ENCODE peak calls at places on chromosomes 1 and 21, in four cellular contexts. M, D, S and B are unnamed samples.
A peak's percentile ranks its signal among the peaks of the same experiment; 100 is the strongest.

GRCh38 chr1:31617917-31618746 is 643 bp downstream of the HCRTR1 start:
- DNase-seq in M (peak; percentile 12), S (peak; percentile 88), D (peak; percentile 80), B (peak; percentile 67)

GRCh38 chr1:156839426-156840109 is 19.3 kb downstream of the INSRR start:
- DNase-seq in S (no peak), D (no peak), M (no peak), B (peak; percentile 69)

GRCh38 chr1:199685369-199685768 is 342.1 kb upstream of the NR5A2 start:
- DNase-seq in M (peak; percentile 75), S (no peak), D (no peak), B (peak; percentile 14)

GRCh38 chr1:22303816-22304215 is 147.8 kb upstream of the ZBTB40 start:
- DNase-seq in S (no peak), M (no peak), D (no peak), B (no peak)

GRCh38 chr1:156524481-156524869 is 23.9 kb upstream of the MEF2D start:
- DNase-seq in S (no peak), D (no peak), M (no peak), B (no peak)

GRCh38 chr1:239742416-239743109 is 349.1 kb upstream of the FMN2 start:
- DNase-seq in S (no peak), M (no peak), D (no peak), B (no peak)

GRCh38 chr21:38631676-38632075 is 133.4 kb upstream of the ERG start:
- DNase-seq in S (no peak), D (no peak), M (no peak), B (no peak)

GRCh38 chr1:41072051-41072450 is 50.5 kb upstream of the SLFNL1 start:
- DNase-seq in D (no peak), M (peak; percentile 61), S (no peak), B (no peak)

GRCh38 chr21:34933609-34934345 is 115.3 kb downstream of the RUNX1 start:
- DNase-seq in M (no peak), S (no peak), D (no peak), B (no peak)

GRCh38 chr1:94006604-94007003 is 97.4 kb upstream of the GCLM start:
- DNase-seq in M (no peak), S (no peak), D (no peak), B (no peak)

GRCh38 chr1:87942165-87942564 is 613.5 kb downstream of the LMO4 start:
- DNase-seq in S (no peak), M (peak; percentile 35), D (no peak), B (peak; percentile 2)

GRCh38 chr21:15071012-15071411 is 6.2 kb upstream of the NRIP1 start:
- DNase-seq in M (no peak), D (peak; percentile 48), S (no peak), B (peak; percentile 67)

GRCh38 chr1:155184835-155185782 is 11.5 kb downstream of the TRIM46 start:
- DNase-seq in S (no peak), M (no peak), D (no peak), B (no peak)

GRCh38 chr1:238223067-238223640 is 332.4 kb upstream of the ZP4 start:
- DNase-seq in M (no peak), D (no peak), S (no peak), B (no peak)

GRCh38 chr1:22320703-22321344 is 130.8 kb upstream of the ZBTB40 start:
- DNase-seq in M (no peak), D (peak; percentile 22), S (peak; percentile 44), B (no peak)

GRCh38 chr1:38063616-38064015 is 17.0 kb upstream of the POU3F1 start:
- DNase-seq in S (no peak), M (no peak), D (peak; percentile 59), B (peak; percentile 59)

GRCh38 chr1:51621841-51622454 is 5.1 kb downstream of the OSBPL9 start:
- DNase-seq in S (no peak), D (no peak), M (no peak), B (peak; percentile 19)

GRCh38 chr1:207603777-207604176 is 41.2 kb upstream of the CR1L start:
- DNase-seq in S (no peak), D (no peak), M (peak; percentile 57), B (no peak)

GRCh38 chr21:46472246-46472645 is 13.6 kb downstream of the DIP2A start:
- DNase-seq in S (no peak), M (peak; percentile 32), D (no peak), B (no peak)

GRCh38 chr1:155241069-155241679 is 14.1 kb downstream of the ENTREP3 start:
- DNase-seq in S (peak; percentile 60), D (peak; percentile 78), M (peak; percentile 83), B (peak; percentile 91)

GRCh38 chr1:188988589-188988988 is 1489.1 kb downstream of the BRINP3 start:
- DNase-seq in M (peak; percentile 27), D (no peak), S (no peak), B (peak; percentile 3)

GRCh38 chr1:115765091-115765490 is 3.4 kb downstream of the CASQ2 start:
- DNase-seq in M (no peak), S (no peak), D (no peak), B (no peak)

GRCh38 chr1:88276158-88276557 is 407.9 kb upstream of the PKN2 start:
- DNase-seq in D (no peak), S (no peak), M (peak; percentile 56), B (no peak)

GRCh38 chr1:10623391-10624145 is 148.8 kb downstream of the PEX14 start:
- DNase-seq in S (no peak), M (no peak), D (peak; percentile 15), B (no peak)

GRCh38 chr1:213123087-213123486 is 72.0 kb downstream of the RPS6KC1 start:
- DNase-seq in S (no peak), D (no peak), M (no peak), B (no peak)

GRCh38 chr1:59917026-59917784 is 9.4 kb downstream of the CYP2J2 start:
- DNase-seq in S (no peak), M (no peak), D (no peak), B (no peak)

GRCh38 chr1:214116258-214116657 is 128.5 kb downstream of the PROX1 start:
- DNase-seq in M (no peak), S (no peak), D (no peak), B (no peak)

GRCh38 chr1:184297244-184297750 is 89.5 kb upstream of the C1orf21 start:
- DNase-seq in S (no peak), D (no peak), M (no peak), B (no peak)

GRCh38 chr1:33380811-33381210 is 50.1 kb downstream of the PHC2 start:
- DNase-seq in M (no peak), S (no peak), D (no peak), B (no peak)

GRCh38 chr1:154405762-154406571 is 824 bp downstream of the IL6R start:
- DNase-seq in S (peak; percentile 75), M (peak; percentile 72), D (no peak), B (peak; percentile 45)

GRCh38 chr1:156598125-156598524 is 3.2 kb downstream of the GPATCH4 start:
- DNase-seq in S (no peak), M (no peak), D (no peak), B (no peak)

GRCh38 chr21:45509566-45510465 is 32.4 kb downstream of the SLC19A1 start:
- DNase-seq in S (no peak), D (peak; percentile 61), M (no peak), B (no peak)

GRCh38 chr1:3283849-3284248 is 170.6 kb upstream of the ARHGEF16 start:
- DNase-seq in S (peak; percentile 88), M (no peak), D (peak; percentile 73), B (peak; percentile 38)

GRCh38 chr1:180915426-180915965 is 2.8 kb downstream of the KIAA1614 start:
- DNase-seq in D (no peak), S (no peak), M (no peak), B (no peak)

GRCh38 chr1:6448749-6449631 is 17.0 kb downstream of the TNFRSF25 start:
- DNase-seq in D (peak; percentile 80), S (peak; percentile 86), M (no peak), B (peak; percentile 73)

GRCh38 chr1:228650946-228651345 is 84.3 kb upstream of the RHOU start:
- DNase-seq in M (no peak), D (no peak), S (no peak), B (no peak)

GRCh38 chr1:95117207-95118018 is at the start of gene TLCD4:
- DNase-seq in S (peak; percentile 87), M (peak; percentile 24), D (peak; percentile 79), B (peak; percentile 77)

GRCh38 chr21:45596704-45597318 is 46.7 kb upstream of the PCBP3 start:
- DNase-seq in S (peak; percentile 93), M (peak; percentile 28), D (peak; percentile 80), B (peak; percentile 71)

DNA sequence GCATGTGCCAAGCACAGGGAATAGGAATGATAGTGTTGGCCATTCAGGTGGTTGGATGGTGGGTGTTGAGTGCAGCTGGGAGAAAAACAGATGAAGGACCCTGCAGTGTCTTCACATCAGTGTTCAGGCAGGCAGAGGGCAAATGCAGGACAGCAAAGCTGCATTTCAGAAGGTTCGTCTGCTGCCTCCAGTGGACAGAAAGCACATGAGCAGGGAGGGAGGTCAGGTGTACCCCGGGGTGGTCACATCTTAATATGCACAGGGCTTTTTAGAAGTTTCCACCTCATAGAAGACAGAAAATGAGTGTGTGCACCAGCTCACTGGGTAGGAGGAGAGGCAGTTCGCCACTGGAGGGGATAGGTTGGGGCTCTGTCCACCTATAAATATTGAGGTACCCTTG is 184.9 kb downstream of the SLC35F3 start:
- DNase-seq in D (peak; percentile 61), S (no peak), M (no peak), B (peak; percentile 54)
- H3K56ac ChIP-seq in D (no peak overlapping the region), S (no peak overlapping the region), M (no peak overlapping the region), B (no peak overlapping the region)

DNA sequence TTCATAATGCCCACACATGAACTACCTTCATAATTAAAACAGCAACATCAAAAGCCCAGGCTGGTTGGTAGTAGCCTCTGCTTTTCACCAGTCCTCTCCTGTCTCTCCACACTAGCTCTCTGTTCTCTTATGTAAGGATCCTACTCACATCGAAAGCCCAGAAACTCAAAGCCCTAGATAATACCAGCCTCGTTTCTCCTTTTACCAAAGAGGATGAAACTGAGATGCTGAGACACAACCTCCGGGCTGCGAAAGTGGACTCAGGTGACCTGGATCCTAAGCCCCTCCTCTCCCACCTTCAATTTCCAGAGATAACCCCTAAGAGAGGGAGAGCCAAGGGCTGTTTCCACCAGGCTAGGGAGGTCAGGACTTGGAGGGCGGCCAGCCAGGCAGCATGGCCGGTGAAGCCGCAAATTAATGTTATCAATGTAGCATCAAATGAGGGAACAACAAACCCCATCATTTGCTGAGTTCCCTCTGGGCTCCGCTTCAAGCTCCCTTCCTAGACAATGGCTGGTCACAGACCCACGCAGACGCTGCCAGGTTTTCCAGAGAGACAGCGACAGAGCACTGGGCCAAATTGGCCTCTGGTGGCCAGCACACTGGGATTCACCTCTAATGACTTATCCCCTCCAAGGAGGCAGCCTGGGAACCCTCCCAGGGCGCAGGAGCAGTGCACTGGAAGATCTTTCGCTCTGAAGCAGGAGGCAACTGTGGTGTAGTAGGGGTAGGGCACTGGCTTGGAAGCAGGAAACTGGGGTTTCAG is 20.7 kb upstream of the STMN1 start:
- DNase-seq in M (no peak), D (peak; percentile 46), S (peak; percentile 53), B (no peak)
- H3K18ac ChIP-seq in M (no peak overlapping the region), D (peak overlapping the region; percentile 80), S (peak overlapping the region; percentile 48), B (no peak overlapping the region)

DNA sequence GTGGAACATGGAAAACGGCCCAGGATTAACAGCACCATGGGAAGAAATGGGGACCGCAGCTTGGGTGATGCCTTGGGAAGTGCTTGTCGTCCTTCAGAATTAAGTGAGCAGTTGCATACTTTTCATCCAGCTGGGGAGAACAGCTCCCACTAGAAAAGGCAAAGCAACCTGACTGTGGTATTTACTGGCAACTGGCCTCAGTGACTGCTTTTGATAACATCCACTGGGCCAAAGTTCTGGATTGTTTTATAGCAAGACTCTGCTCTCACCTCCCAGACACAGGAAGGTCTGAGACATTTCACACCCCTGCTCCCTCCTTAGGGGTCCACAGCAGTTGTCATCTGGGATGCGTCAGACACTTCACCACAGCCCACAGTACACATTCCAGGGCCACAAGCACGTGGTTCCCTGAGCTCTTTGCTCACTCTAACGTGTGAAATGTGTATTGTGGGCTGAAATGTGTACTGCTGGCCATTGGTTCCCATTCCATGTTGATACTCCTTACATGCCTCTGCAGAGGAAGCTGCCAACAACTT is 6.5 kb downstream of the PAPPA2 start:
- DNase-seq in D (no peak), M (peak; percentile 7), S (no peak), B (peak; percentile 85)
- H3K56ac ChIP-seq in D (no peak overlapping the region), M (no peak overlapping the region), S (no peak overlapping the region), B (no peak overlapping the region)

GRCh38 chr1:1972976-1973715 is 30.4 kb downstream of the CFAP74 start:
- DNase-seq in M (no peak), S (no peak), D (no peak), B (no peak)
- H3K18ac ChIP-seq in M (no peak overlapping the region), S (no peak overlapping the region), D (no peak overlapping the region), B (no peak overlapping the region)